ENCODE peak calls at places on chromosome X, in nine cellular contexts. H, Y, E, J, D, Z, X, Q and N are unnamed samples.

GRCh38 chrX:25198891-25199290 is 183.1 kb upstream of the ARX start:
- DNase-seq in J (no peak), E (no peak), Q (no peak), X (no peak), H (no peak), D (no peak), Z (no peak), Y (no peak), N (no peak)

GRCh38 chrX:68650491-68650890 is 3.0 kb downstream of the STARD8 start:
- DNase-seq in X (no peak), Y (peak), J (no peak), H (no peak), Z (peak), D (no peak), E (no peak), Q (no peak), N (no peak)

GRCh38 chrX:136880003-136880451 is 498 bp downstream of the RBMX start:
- DNase-seq in E (peak), H (peak), D (peak), X (no peak), Z (no peak), Y (no peak), Q (peak), J (peak), N (peak)

GRCh38 chrX:126982158-126982557 is 162.6 kb downstream of the PRR32 start:
- DNase-seq in Q (no peak), Y (no peak), D (no peak), H (no peak), J (no peak), E (no peak), Z (no peak), X (no peak), N (no peak)

GRCh38 chrX:19059063-19059462 is 63.2 kb downstream of the ADGRG2 start:
- DNase-seq in Y (no peak), Q (no peak), D (no peak), X (no peak), H (no peak), E (no peak), J (no peak), Z (no peak), N (no peak)

GRCh38 chrX:123392921-123393320 is 208.8 kb downstream of the GRIA3 start:
- DNase-seq in H (no peak), X (no peak), D (no peak), J (no peak), Y (no peak), Z (no peak), Q (no peak), E (no peak), N (no peak)

GRCh38 chrX:56764975-56765791 is 36.1 kb downstream of the NBDY start:
- DNase-seq in Y (no peak), X (peak), D (no peak), J (peak), E (no peak), Z (no peak), Q (peak), H (no peak), N (no peak)

GRCh38 chrX:40189018-40189417 is 91.3 kb upstream of the BCOR start:
- DNase-seq in Y (no peak), J (no peak), X (peak), Z (no peak), E (no peak), H (no peak), Q (no peak), D (no peak), N (no peak)

GRCh38 chrX:46325312-46325877 is 219.8 kb downstream of the ZNF674 start:
- DNase-seq in Z (peak), X (peak), H (peak), D (no peak), Y (peak), E (peak), J (peak), Q (no peak), N (peak)

GRCh38 chrX:145817666-145818521 is at the start of gene SLITRK2:
- DNase-seq in H (peak), X (no peak), Z (no peak), E (peak), J (no peak), D (no peak), Y (no peak), Q (no peak), N (no peak)

GRCh38 chrX:104335765-104336164 is 81.0 kb upstream of the ESX1 start:
- DNase-seq in E (no peak), Z (peak), H (no peak), X (no peak), D (no peak), Q (no peak), Y (peak), J (no peak), N (no peak)

GRCh38 chrX:53223955-53224859 is 800 bp downstream of the KDM5C start:
- DNase-seq in D (no peak), J (peak), Q (no peak), X (no peak), Y (peak), E (no peak), H (peak), Z (peak), N (peak)

GRCh38 chrX:39309721-39310152 is 508.5 kb downstream of the MID1IP1 start:
- DNase-seq in Z (no peak), H (no peak), Y (no peak), X (peak), Q (peak), D (peak), J (no peak), E (no peak), N (no peak)

GRCh38 chrX:44344687-44345086 is 1.2 kb upstream of the EFHC2 start:
- DNase-seq in X (no peak), Q (peak), D (no peak), Z (no peak), Y (no peak), E (no peak), H (no peak), J (no peak), N (no peak)

GRCh38 chrX:119488749-119489148 is 20.5 kb downstream of the SLC25A5 start:
- DNase-seq in E (peak), Y (peak), Z (peak), H (peak), J (peak), Q (peak), X (peak), D (no peak), N (peak)

GRCh38 chrX:134868766-134869495 is 121.9 kb upstream of the SMIM10 start:
- DNase-seq in Z (peak), E (no peak), Q (no peak), J (no peak), H (no peak), Y (peak), X (peak), D (no peak), N (no peak)

GRCh38 chrX:39819921-39820849 is 277.6 kb downstream of the BCOR start:
- DNase-seq in J (no peak), E (peak), H (peak), D (no peak), Y (no peak), Q (no peak), X (peak), Z (no peak), N (no peak)

GRCh38 chrX:3728454-3728853 is 15.0 kb upstream of the PRKX start:
- DNase-seq in H (no peak), Z (no peak), J (no peak), Y (peak), X (no peak), E (no peak), D (no peak), Q (no peak), N (no peak)

GRCh38 chrX:155216940-155217450 is 735 bp downstream of the VBP1 start:
- DNase-seq in D (no peak), Q (no peak), J (no peak), Z (peak), E (peak), H (peak), X (peak), Y (peak), N (peak)

GRCh38 chrX:69237228-69237627 is 72.0 kb upstream of the PJA1 start:
- DNase-seq in J (no peak), E (no peak), Y (no peak), D (no peak), Q (no peak), X (no peak), H (no peak), Z (no peak), N (no peak)

GRCh38 chrX:19683817-19684216 is 168.5 kb upstream of the MAP3K15 start:
- DNase-seq in H (no peak), Z (no peak), Y (no peak), X (no peak), Q (no peak), D (no peak), J (no peak), E (no peak), N (no peak)

GRCh38 chrX:45164021-45164621 is 36.6 kb downstream of the DIPK2B start:
- DNase-seq in Y (no peak), Z (no peak), D (peak), E (no peak), J (no peak), H (peak), X (no peak), Q (no peak), N (no peak)

GRCh38 chrX:79161655-79162054 is 17.2 kb downstream of the GPR174 start:
- DNase-seq in J (no peak), Y (no peak), D (no peak), H (peak), Q (peak), E (no peak), X (peak), Z (no peak), N (peak)

GRCh38 chrX:136170109-136170800 is 22.9 kb downstream of the FHL1 start:
- DNase-seq in X (no peak), D (peak), Y (peak), J (no peak), E (no peak), Z (no peak), H (no peak), Q (no peak), N (peak)

GRCh38 chrX:40685352-40685918 is 38.1 kb upstream of the CXorf38 start:
- DNase-seq in Z (no peak), Y (no peak), Q (no peak), H (no peak), D (no peak), E (no peak), X (no peak), J (no peak), N (no peak)

GRCh38 chrX:8607326-8607725 is 124.6 kb downstream of the ANOS1 start:
- DNase-seq in Q (no peak), E (no peak), J (no peak), Y (no peak), X (no peak), H (no peak), D (no peak), Z (peak), N (no peak)

GRCh38 chrX:104833401-104833800 is 267.4 kb downstream of the IL1RAPL2 start:
- DNase-seq in Q (no peak), X (no peak), D (no peak), J (no peak), H (no peak), E (no peak), Z (no peak), Y (no peak), N (no peak)

GRCh38 chrX:40922307-40922706 is 162.9 kb upstream of the USP9X start:
- DNase-seq in Y (peak), Z (peak), E (peak), X (peak), D (no peak), J (no peak), Q (no peak), H (peak), N (peak)

GRCh38 chrX:552496-552895 is 78.1 kb upstream of the SHOX start:
- DNase-seq in D (no peak), J (no peak), X (no peak), H (no peak), Q (no peak), Z (no peak), Y (no peak), E (no peak), N (no peak)

GRCh38 chrX:40098264-40099045 is 697 bp upstream of the BCOR start:
- DNase-seq in X (peak), D (peak), Y (no peak), J (no peak), Z (peak), E (peak), H (peak), Q (peak), N (no peak)

GRCh38 chrX:107551546-107551945 is 76.8 kb upstream of the PRPS1 start:
- DNase-seq in Y (no peak), X (no peak), Z (no peak), Q (no peak), E (no peak), J (no peak), H (no peak), D (peak), N (no peak)

GRCh38 chrX:120029354-120029753 is 48.1 kb downstream of the RHOXF2B start:
- DNase-seq in H (no peak), E (peak), Q (no peak), Z (no peak), D (no peak), X (no peak), J (no peak), Y (no peak), N (no peak)

GRCh38 chrX:134172588-134173259 is 64.3 kb upstream of the CCDC160 start:
- DNase-seq in E (peak), X (peak), D (peak), Y (no peak), Z (no peak), J (no peak), Q (peak), H (peak), N (peak)

GRCh38 chrX:13131511-13132137 is 87.2 kb upstream of the FAM9C start:
- DNase-seq in H (no peak), Q (no peak), D (no peak), J (no peak), Z (no peak), X (no peak), E (no peak), Y (no peak), N (peak)

GRCh38 chrX:111270339-111270738 is at the start of gene CAPN6:
- DNase-seq in H (no peak), E (peak), Q (no peak), X (peak), D (no peak), Y (peak), Z (peak), J (peak), N (no peak)

GRCh38 chrX:31099536-31100090 is 27.8 kb upstream of the FTHL17 start:
- DNase-seq in Z (no peak), X (no peak), E (no peak), H (no peak), D (no peak), Y (no peak), Q (no peak), J (no peak), N (no peak)

GRCh38 chrX:153765138-153766079 is 1.4 kb downstream of the PLXNB3 start:
- DNase-seq in Q (no peak), H (no peak), X (no peak), D (no peak), Z (no peak), E (peak), Y (peak), J (no peak), N (no peak)
- H3K27ac ChIP-seq in Q (no peak), H (no peak), X (no peak), D (peak), Z (peak), E (no peak), Y (peak), J (peak), N (no peak)

GRCh38 chrX:101639583-101639982 is 20.1 kb downstream of the ARMCX2 start:
- DNase-seq in Q (no peak), E (no peak), D (no peak), Z (no peak), Y (no peak), H (no peak), X (no peak), J (no peak), N (no peak)
- H3K27ac ChIP-seq in Q (no peak), E (no peak), D (no peak), Z (no peak), Y (no peak), H (no peak), X (no peak), J (no peak), N (no peak)

GRCh38 chrX:141341743-141342142 is 99.4 kb upstream of the SPANXC start:
- DNase-seq in Z (no peak), E (no peak), Q (no peak), H (no peak), X (no peak), J (no peak), Y (peak), D (no peak), N (no peak)
- H3K27ac ChIP-seq in Z (peak), E (no peak), Q (no peak), H (no peak), X (no peak), J (no peak), Y (peak), D (no peak), N (no peak)

DNA sequence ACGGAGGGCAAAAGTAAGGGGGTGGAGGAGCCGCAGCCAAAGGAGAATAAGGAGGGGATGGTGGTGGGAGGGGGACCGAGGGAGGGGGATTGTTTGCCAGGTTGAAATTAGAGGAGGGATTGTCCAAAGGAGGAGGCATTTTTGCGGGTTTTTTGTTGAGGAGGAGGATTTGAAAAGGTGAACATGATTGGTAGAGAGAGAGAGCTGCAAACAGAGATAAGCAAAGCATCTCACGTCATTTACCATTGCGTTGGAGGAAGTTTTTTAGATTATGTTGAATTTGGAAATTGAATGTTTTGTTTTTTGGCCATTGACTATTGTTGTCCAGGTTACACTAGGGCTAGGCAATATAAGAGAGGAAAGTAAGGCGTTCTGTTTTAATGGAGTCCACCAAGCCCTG is 54.5 kb upstream of the ABCB7 start:
- DNase-seq in Q (no peak), H (no peak), X (no peak), E (no peak), Y (no peak), D (no peak), J (no peak), Z (no peak), N (no peak)
- H3K27ac ChIP-seq in Q (no peak), H (no peak), X (no peak), E (no peak), Y (no peak), D (no peak), J (no peak), Z (no peak), N (no peak)

DNA sequence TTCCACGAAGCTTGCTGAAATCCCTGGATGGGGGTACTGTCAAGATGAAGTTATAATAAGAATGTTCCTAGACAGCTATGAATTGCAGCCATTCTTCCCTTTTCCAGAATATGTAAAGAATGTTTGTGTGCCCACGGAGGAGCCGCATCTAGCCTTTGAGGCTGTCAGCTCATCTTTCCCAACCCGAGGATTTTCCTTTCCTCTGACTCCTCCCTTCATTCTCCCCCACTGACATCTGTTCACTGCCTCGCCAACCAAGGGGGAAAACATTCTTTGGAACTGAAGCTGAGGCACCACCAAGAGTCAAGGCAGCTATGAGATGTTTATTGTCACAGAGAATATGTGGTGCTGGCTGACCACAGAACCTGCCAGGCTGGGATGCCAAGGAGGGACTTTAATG is 8.8 kb downstream of the NHSL2 start:
- DNase-seq in X (no peak), J (no peak), Z (no peak), E (no peak), Y (peak), H (no peak), Q (no peak), D (no peak), N (no peak)
- H3K27ac ChIP-seq in X (no peak), J (no peak), Z (no peak), E (no peak), Y (no peak), H (no peak), Q (no peak), D (no peak), N (no peak)

DNA sequence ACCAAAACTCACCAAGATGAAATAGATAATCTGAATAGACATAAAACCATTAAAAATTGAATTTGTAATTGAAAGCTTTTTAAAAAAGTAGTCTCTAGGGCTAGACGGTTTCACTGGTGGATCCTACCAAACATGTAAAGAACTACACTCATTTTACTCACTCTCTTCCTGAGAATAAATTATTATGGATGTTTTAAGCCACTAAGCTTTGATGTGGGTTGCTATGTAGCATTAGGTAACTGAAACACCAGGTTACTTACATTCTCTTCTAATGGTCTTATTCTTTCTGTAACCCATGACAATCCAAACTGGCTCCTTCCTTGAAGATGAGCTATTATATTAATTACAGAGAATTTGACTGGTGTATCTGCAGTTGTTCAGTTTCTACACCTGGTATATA is 385.1 kb downstream of the PPP1R2C start:
- DNase-seq in X (no peak), Z (no peak), J (no peak), Q (no peak), Y (no peak), D (no peak), E (no peak), H (no peak), N (no peak)
- H3K27ac ChIP-seq in X (no peak), Z (no peak), J (no peak), Q (no peak), Y (no peak), D (no peak), E (no peak), H (no peak), N (no peak)

GRCh38 chrX:47581731-47582647 is at the start of gene TIMP1:
- DNase-seq in X (peak), Y (peak), D (peak), H (peak), J (peak), Z (peak), Q (peak), E (peak), N (peak)
- H3K27ac ChIP-seq in X (peak), Y (peak), D (peak), H (no peak), J (peak), Z (peak), Q (peak), E (no peak), N (no peak)

GRCh38 chrX:132180929-132181328 is 38.3 kb downstream of the RAP2C start:
- DNase-seq in Z (no peak), H (no peak), J (no peak), X (no peak), Q (no peak), E (no peak), D (no peak), Y (no peak), N (peak)
- H3K27ac ChIP-seq in Z (no peak), H (no peak), J (no peak), X (no peak), Q (no peak), E (no peak), D (no peak), Y (no peak), N (no peak)

GRCh38 chrX:14916017-14916674 is 42.9 kb downstream of the MOSPD2 start:
- DNase-seq in Q (no peak), H (no peak), J (no peak), X (no peak), Y (peak), Z (peak), D (no peak), E (no peak), N (no peak)
- H3K27ac ChIP-seq in Q (no peak), H (no peak), J (no peak), X (no peak), Y (peak), Z (peak), D (no peak), E (no peak), N (no peak)